ENCODE peak calls at places on chromosomes 11 and 22, in four cellular contexts. G is lung, O is right lobe of liver, B is A673. P is an unnamed sample.

GRCh38 chr11:113505541-113506375 is 30.6 kb upstream of the DRD2 start:
- DNase-seq in G (no peak), O (no peak), B (peak; percentile 84), P (no peak)

GRCh38 chr11:416757-417621 is 2.2 kb upstream of the SIGIRR start:
- DNase-seq in G (no peak), O (no peak), B (no peak), P (no peak)

GRCh38 chr11:99925968-99926367 is 761.1 kb upstream of the ARHGAP42 start:
- DNase-seq in G (no peak), O (no peak), B (no peak), P (no peak)

GRCh38 chr11:76615950-76616349 is 54.6 kb downstream of the LRRC32 start:
- DNase-seq in G (no peak), O (peak; percentile 58), B (peak; percentile 85), P (peak; percentile 91)

GRCh38 chr11:61967924-61968757 is 707 bp upstream of the FTH1 start:
- DNase-seq in G (peak; percentile 55), O (peak; percentile 67), B (peak; percentile 63), P (no peak)

GRCh38 chr11:131511794-131512193 is 141.4 kb downstream of the NTM start:
- DNase-seq in G (no peak), O (peak; percentile 52), B (peak; percentile 15), P (no peak)

GRCh38 chr11:2803186-2804057 is 82.2 kb downstream of the CDKN1C start:
- DNase-seq in G (peak; percentile 26), O (peak; percentile 37), B (no peak), P (peak; percentile 57)

GRCh38 chr11:24239016-24239720 is 257.7 kb upstream of the LUZP2 start:
- DNase-seq in G (no peak), O (no peak), B (no peak), P (no peak)

GRCh38 chr22:30733081-30733680 is 38.5 kb downstream of the OSBP2 start:
- DNase-seq in G (no peak), O (no peak), B (no peak), P (no peak)

GRCh38 chr11:132499661-132500060 is 1032.6 kb downstream of the OPCML start:
- DNase-seq in G (no peak), O (no peak), B (no peak), P (no peak)

GRCh38 chr22:17810570-17811116 is 36.4 kb upstream of the BID start:
- DNase-seq in G (no peak), O (no peak), B (no peak), P (no peak)

GRCh38 chr11:35305670-35306382 is 113.5 kb downstream of the SLC1A2 start:
- DNase-seq in G (no peak), O (no peak), B (peak; percentile 77), P (no peak)

GRCh38 chr11:30527566-30527965 is 58.6 kb downstream of the MPPED2 start:
- DNase-seq in G (no peak), O (no peak), B (no peak), P (no peak)

GRCh38 chr11:124329787-124330478 is 9.9 kb upstream of the OR8D2 start:
- DNase-seq in G (no peak), O (no peak), B (peak; percentile 26), P (no peak)

GRCh38 chr11:15665368-15665871 is 550.7 kb downstream of the INSC start:
- DNase-seq in G (peak; percentile 22), O (no peak), B (no peak), P (no peak)

GRCh38 chr11:66685276-66686099 is 7.8 kb upstream of the RBM4B start:
- DNase-seq in G (no peak), O (no peak), B (no peak), P (no peak)

GRCh38 chr11:64342869-64343739 is 3.1 kb downstream of the CCDC88B start:
- DNase-seq in G (no peak), O (no peak), B (no peak), P (no peak)

GRCh38 chr11:83583953-83584352 is 297.8 kb upstream of the CCDC90B start:
- DNase-seq in G (no peak), O (no peak), B (no peak), P (no peak)

GRCh38 chr11:34798985-34799384 is 117.2 kb downstream of the APIP start:
- DNase-seq in G (no peak), O (no peak), B (no peak), P (no peak)

GRCh38 chr11:118735203-118735602 is 55.8 kb upstream of the TREH start:
- DNase-seq in G (no peak), O (no peak), B (no peak), P (no peak)

GRCh38 chr22:49218142-49218541 is 609.5 kb downstream of the BRD1 start:
- DNase-seq in G (no peak), O (no peak), B (no peak), P (no peak)

DNA sequence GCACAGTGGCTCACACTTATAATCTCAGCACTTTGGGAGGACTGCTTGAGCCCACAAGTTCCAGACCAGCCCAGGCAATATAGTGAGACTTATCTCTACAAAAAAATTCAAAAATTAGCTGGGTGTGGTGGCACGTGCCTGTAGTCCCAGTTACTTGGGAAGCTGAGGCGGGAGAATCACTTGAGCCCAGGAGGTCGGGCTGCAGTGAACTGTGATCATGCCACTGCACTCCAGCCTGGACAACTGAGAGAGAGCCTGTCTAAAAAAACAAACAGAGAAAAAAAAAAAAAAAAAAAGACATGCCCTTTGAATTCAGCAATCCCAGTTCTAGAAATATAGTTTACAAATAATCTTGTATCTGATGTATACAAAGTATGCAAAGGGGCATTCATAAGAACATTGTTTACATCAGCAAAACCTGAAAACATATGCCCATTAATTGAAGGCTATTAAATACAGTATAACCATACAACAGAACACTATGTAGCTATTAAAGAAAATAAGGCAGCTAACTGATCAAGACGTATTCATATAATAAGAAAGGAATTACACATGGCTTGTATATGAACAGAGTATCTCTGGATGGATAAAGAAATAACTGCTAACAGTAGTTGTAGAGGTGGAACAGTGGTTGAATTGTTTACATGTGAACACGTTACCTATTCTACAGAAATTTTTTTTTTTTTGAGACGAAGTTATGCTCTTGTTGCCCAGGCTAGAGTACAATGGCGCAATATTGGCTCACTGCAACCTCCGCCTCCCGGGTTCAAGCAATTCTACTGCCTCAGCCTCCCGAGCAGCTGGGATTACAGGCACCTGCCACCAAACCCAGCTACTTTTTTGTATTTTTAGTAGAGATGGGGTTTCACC is 35.7 kb downstream of the CELF1 start:
- DNase-seq in G (no peak), O (peak; percentile 57), B (no peak), P (no peak)
- H3K4me1 ChIP-seq in G (peaks cover 19% of the 10 kb centered on the region), O (peaks cover 52% of the 10 kb centered on the region), B (peaks cover 46% of the 10 kb centered on the region), P (peaks cover 57% of the 10 kb centered on the region)

DNA sequence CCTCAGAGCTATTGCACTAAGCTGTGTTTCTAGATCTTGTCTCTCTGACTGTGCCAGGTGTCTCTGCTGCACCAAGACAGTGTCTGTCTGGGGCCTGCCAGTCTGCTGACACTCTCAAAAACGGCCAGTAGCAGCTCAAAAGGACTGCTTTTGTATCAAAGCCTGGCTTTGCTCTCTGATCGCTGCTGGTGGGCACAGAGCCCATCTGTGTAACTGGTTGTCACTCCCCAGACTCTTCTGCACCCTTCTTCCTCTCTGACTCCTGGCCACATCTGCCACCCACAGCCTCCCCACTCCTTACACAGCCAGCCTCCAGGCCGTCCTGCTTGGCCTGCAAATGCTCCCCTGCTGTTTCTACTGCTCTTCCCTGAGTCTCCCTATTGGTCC is 26.5 kb downstream of the MED15 start:
- DNase-seq in G (no peak), O (no peak), B (no peak), P (no peak)
- H3K4me1 ChIP-seq in G (peaks cover 32% of the 10 kb centered on the region), O (peaks cover 7% of the 10 kb centered on the region), B (peaks cover 23% of the 10 kb centered on the region), P (peaks cover 70% of the 10 kb centered on the region)

GRCh38 chr22:42891696-42892095 is 34.6 kb upstream of the ARFGAP3 start:
- DNase-seq in G (no peak), O (no peak), B (no peak), P (no peak)
- H3K4me1 ChIP-seq in G (peaks cover 39% of the 10 kb centered on the region), O (peaks cover 57% of the 10 kb centered on the region), B (peaks cover 10% of the 10 kb centered on the region), P (no peaks in the 10 kb centered on the region)

GRCh38 chr11:12402691-12403120 is 25.3 kb downstream of the PARVA start:
- DNase-seq in G (no peak), O (no peak), B (no peak), P (no peak)
- H3K4me1 ChIP-seq in G (peaks cover 7% of the 10 kb centered on the region), O (peaks cover 16% of the 10 kb centered on the region), B (no peaks in the 10 kb centered on the region), P (peaks cover 47% of the 10 kb centered on the region)

GRCh38 chr11:6598555-6598954 is 4.9 kb downstream of the RRP8 start:
- DNase-seq in G (peak; percentile 6), O (peak; percentile 74), B (no peak), P (no peak)
- H3K4me1 ChIP-seq in G (peaks cover 5% of the 10 kb centered on the region), O (peaks cover 32% of the 10 kb centered on the region), B (no peaks in the 10 kb centered on the region), P (peaks cover 52% of the 10 kb centered on the region)

GRCh38 chr22:43171019-43171491 is 15.9 kb downstream of the TTLL12 start:
- DNase-seq in G (no peak), O (no peak), B (no peak), P (no peak)
- H3K4me1 ChIP-seq in G (peaks cover 1% of the 10 kb centered on the region), O (no peaks in the 10 kb centered on the region), B (no peaks in the 10 kb centered on the region), P (peaks cover 5% of the 10 kb centered on the region)

GRCh38 chr22:24037851-24038765 is 27.0 kb downstream of the CABIN1 start:
- DNase-seq in G (no peak), O (no peak), B (no peak), P (no peak)
- H3K4me1 ChIP-seq in G (no peaks in the 10 kb centered on the region), O (peaks cover 5% of the 10 kb centered on the region), B (no peaks in the 10 kb centered on the region), P (no peaks in the 10 kb centered on the region)

GRCh38 chr11:74004694-74005615 is 3.9 kb downstream of the UCP3 start:
- DNase-seq in G (no peak), O (no peak), B (no peak), P (peak; percentile 20)
- H3K4me1 ChIP-seq in G (no peaks in the 10 kb centered on the region), O (peaks cover 4% of the 10 kb centered on the region), B (peaks cover 6% of the 10 kb centered on the region), P (no peaks in the 10 kb centered on the region)

GRCh38 chr22:38309614-38310517 is 7.4 kb downstream of the CSNK1E start:
- DNase-seq in G (no peak), O (peak; percentile 80), B (no peak), P (no peak)

GRCh38 chr22:38313384-38313955 is 3.8 kb downstream of the CSNK1E start:
- DNase-seq in G (no peak), O (no peak), B (peak; percentile 62), P (peak; percentile 92)

GRCh38 chr22:38310518-38311330 is 6.5 kb downstream of the CSNK1E start:
- DNase-seq in G (no peak), O (no peak), B (no peak), P (no peak)

GRCh38 chr22:38312261-38312800 is 4.9 kb downstream of the CSNK1E start:
- DNase-seq in G (no peak), O (no peak), B (no peak), P (no peak)

DNA sequence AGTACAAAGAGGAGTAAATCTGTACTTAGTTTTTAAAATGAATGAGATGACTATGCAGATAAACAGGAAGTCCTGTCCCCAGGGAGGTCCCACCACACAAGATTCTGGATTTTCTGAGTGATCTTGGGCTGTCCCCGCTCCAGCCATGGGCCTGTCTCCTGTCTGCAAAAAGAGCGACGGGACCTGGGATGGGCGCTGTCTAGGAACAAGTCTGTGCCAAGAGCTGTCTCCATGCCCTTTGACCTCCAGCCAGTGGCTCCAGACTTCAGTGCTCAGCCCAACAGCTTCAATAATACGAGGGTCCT is 6.0 kb downstream of the CSNK1E start:
- DNase-seq in G (no peak), O (no peak), B (peak; percentile 72), P (no peak)
- H3K4me1 ChIP-seq in G (peaks cover 36% of the 10 kb centered on the region), O (peaks cover 28% of the 10 kb centered on the region), B (peaks cover 60% of the 10 kb centered on the region), P (peaks cover 77% of the 10 kb centered on the region)